ENCODE peak calls at places on chromosomes 1 and 21, in ten cellular contexts. One of them, this sample, is unnamed.

GRCh38 chr1:8674912-8675311 is 142.5 kb downstream of the RERE start:
- DNase-seq in upper lobe of left lung: no peak
- DNase-seq in coronary artery: no peak
- DNase-seq in H9: no peak
- DNase-seq in HCT116: no peak
- DNase-seq in tibial nerve: no peak
- DNase-seq in lower lobe of right lung: no peak
- DNase-seq in astrocyte: peak; percentile 30
- DNase-seq in endothelial cell of umbilical vein: no peak
- DNase-seq in left ventricle myocardium inferior: no peak
- DNase-seq in this sample: no peak

GRCh38 chr1:162541619-162542141 is 19.8 kb upstream of the UAP1 start:
- DNase-seq in HCT116: peak; percentile 47
- DNase-seq in tibial nerve: no peak
- DNase-seq in coronary artery: peak; percentile 75
- DNase-seq in endothelial cell of umbilical vein: peak; percentile 92
- DNase-seq in upper lobe of left lung: no peak
- DNase-seq in H9: no peak
- DNase-seq in astrocyte: peak; percentile 98
- DNase-seq in left ventricle myocardium inferior: peak; percentile 52
- DNase-seq in lower lobe of right lung: no peak
- DNase-seq in this sample: no peak

GRCh38 chr1:40450491-40451237 is 388 bp downstream of the ZFP69B start:
- DNase-seq in tibial nerve: no peak
- DNase-seq in left ventricle myocardium inferior: no peak
- DNase-seq in HCT116: no peak
- DNase-seq in astrocyte: peak; percentile 95
- DNase-seq in H9: peak; percentile 52
- DNase-seq in upper lobe of left lung: peak; percentile 52
- DNase-seq in endothelial cell of umbilical vein: peak; percentile 67
- DNase-seq in coronary artery: no peak
- DNase-seq in lower lobe of right lung: no peak
- DNase-seq in this sample: peak; percentile 57

GRCh38 chr1:906532-907420 is 16.9 kb upstream of the SAMD11 start:
- DNase-seq in coronary artery: peak; percentile 71
- DNase-seq in HCT116: peak; percentile 46
- DNase-seq in H9: peak; percentile 28
- DNase-seq in endothelial cell of umbilical vein: no peak
- DNase-seq in lower lobe of right lung: peak; percentile 66
- DNase-seq in astrocyte: peak; percentile 47
- DNase-seq in left ventricle myocardium inferior: peak; percentile 16
- DNase-seq in upper lobe of left lung: peak; percentile 60
- DNase-seq in tibial nerve: peak; percentile 11
- DNase-seq in this sample: no peak

GRCh38 chr1:161781995-161782394 is 15.9 kb downstream of the ATF6 start:
- DNase-seq in tibial nerve: no peak
- DNase-seq in astrocyte: peak; percentile 29
- DNase-seq in upper lobe of left lung: no peak
- DNase-seq in left ventricle myocardium inferior: no peak
- DNase-seq in coronary artery: no peak
- DNase-seq in endothelial cell of umbilical vein: no peak
- DNase-seq in H9: no peak
- DNase-seq in lower lobe of right lung: no peak
- DNase-seq in HCT116: no peak
- DNase-seq in this sample: no peak

GRCh38 chr1:18606443-18607288 is 24.0 kb upstream of the PAX7 start:
- DNase-seq in coronary artery: no peak
- DNase-seq in left ventricle myocardium inferior: no peak
- DNase-seq in lower lobe of right lung: no peak
- DNase-seq in HCT116: no peak
- DNase-seq in upper lobe of left lung: peak; percentile 42
- DNase-seq in astrocyte: no peak
- DNase-seq in H9: no peak
- DNase-seq in endothelial cell of umbilical vein: no peak
- DNase-seq in tibial nerve: no peak
- DNase-seq in this sample: no peak

GRCh38 chr1:200038645-200038986 is 11.1 kb downstream of the NR5A2 start:
- DNase-seq in left ventricle myocardium inferior: no peak
- DNase-seq in coronary artery: peak; percentile 65
- DNase-seq in astrocyte: no peak
- DNase-seq in lower lobe of right lung: no peak
- DNase-seq in HCT116: no peak
- DNase-seq in upper lobe of left lung: peak; percentile 66
- DNase-seq in H9: peak; percentile 98
- DNase-seq in tibial nerve: no peak
- DNase-seq in endothelial cell of umbilical vein: no peak
- DNase-seq in this sample: no peak

GRCh38 chr1:100785399-100786082 is 66.0 kb downstream of the VCAM1 start:
- DNase-seq in H9: no peak
- DNase-seq in lower lobe of right lung: no peak
- DNase-seq in HCT116: no peak
- DNase-seq in left ventricle myocardium inferior: no peak
- DNase-seq in tibial nerve: no peak
- DNase-seq in endothelial cell of umbilical vein: no peak
- DNase-seq in astrocyte: peak; percentile 97
- DNase-seq in upper lobe of left lung: no peak
- DNase-seq in coronary artery: no peak
- DNase-seq in this sample: no peak

GRCh38 chr21:42513985-42514882 is 582 bp downstream of the SLC37A1 start:
- DNase-seq in tibial nerve: no peak
- DNase-seq in astrocyte: no peak
- DNase-seq in endothelial cell of umbilical vein: peak; percentile 22
- DNase-seq in H9: peak; percentile 81
- DNase-seq in upper lobe of left lung: peak; percentile 92
- DNase-seq in lower lobe of right lung: peak; percentile 75
- DNase-seq in coronary artery: peak; percentile 77
- DNase-seq in HCT116: no peak
- DNase-seq in left ventricle myocardium inferior: peak; percentile 58
- DNase-seq in this sample: no peak

GRCh38 chr1:11013160-11013531 is 692 bp downstream of the TARDBP start:
- DNase-seq in tibial nerve: no peak
- DNase-seq in endothelial cell of umbilical vein: no peak
- DNase-seq in left ventricle myocardium inferior: no peak
- DNase-seq in astrocyte: peak; percentile 32
- DNase-seq in coronary artery: no peak
- DNase-seq in HCT116: no peak
- DNase-seq in upper lobe of left lung: no peak
- DNase-seq in H9: no peak
- DNase-seq in lower lobe of right lung: no peak
- DNase-seq in this sample: no peak

GRCh38 chr1:152190589-152190988 is 31.6 kb upstream of the RPTN start:
- DNase-seq in coronary artery: no peak
- DNase-seq in H9: no peak
- DNase-seq in tibial nerve: no peak
- DNase-seq in lower lobe of right lung: no peak
- DNase-seq in endothelial cell of umbilical vein: no peak
- DNase-seq in left ventricle myocardium inferior: no peak
- DNase-seq in upper lobe of left lung: no peak
- DNase-seq in astrocyte: peak; percentile 14
- DNase-seq in HCT116: no peak
- DNase-seq in this sample: no peak

GRCh38 chr1:20187103-20187812 is 940 bp upstream of the PLA2G2C start:
- DNase-seq in astrocyte: no peak
- DNase-seq in HCT116: no peak
- DNase-seq in upper lobe of left lung: no peak
- DNase-seq in tibial nerve: no peak
- DNase-seq in endothelial cell of umbilical vein: no peak
- DNase-seq in left ventricle myocardium inferior: no peak
- DNase-seq in coronary artery: no peak
- DNase-seq in H9: no peak
- DNase-seq in lower lobe of right lung: peak; percentile 65
- DNase-seq in this sample: peak; percentile 42

GRCh38 chr1:68379085-68379478 is 70.7 kb downstream of the RPE65 start:
- DNase-seq in left ventricle myocardium inferior: no peak
- DNase-seq in upper lobe of left lung: no peak
- DNase-seq in endothelial cell of umbilical vein: peak; percentile 73
- DNase-seq in lower lobe of right lung: no peak
- DNase-seq in tibial nerve: no peak
- DNase-seq in astrocyte: no peak
- DNase-seq in H9: no peak
- DNase-seq in HCT116: no peak
- DNase-seq in coronary artery: no peak
- DNase-seq in this sample: no peak

GRCh38 chr1:162389021-162389818 is 7.7 kb downstream of the C1orf226 start:
- DNase-seq in upper lobe of left lung: no peak
- DNase-seq in lower lobe of right lung: no peak
- DNase-seq in astrocyte: peak; percentile 73
- DNase-seq in H9: no peak
- DNase-seq in endothelial cell of umbilical vein: no peak
- DNase-seq in tibial nerve: no peak
- DNase-seq in coronary artery: no peak
- DNase-seq in HCT116: no peak
- DNase-seq in left ventricle myocardium inferior: no peak
- DNase-seq in this sample: no peak

GRCh38 chr1:64163972-64164371 is 39.5 kb upstream of the UBE2U start:
- DNase-seq in upper lobe of left lung: no peak
- DNase-seq in lower lobe of right lung: no peak
- DNase-seq in left ventricle myocardium inferior: no peak
- DNase-seq in H9: no peak
- DNase-seq in coronary artery: no peak
- DNase-seq in HCT116: no peak
- DNase-seq in endothelial cell of umbilical vein: peak; percentile 6
- DNase-seq in tibial nerve: no peak
- DNase-seq in astrocyte: peak; percentile 46
- DNase-seq in this sample: no peak

GRCh38 chr1:225532240-225532944 is 104.6 kb upstream of the LBR start:
- DNase-seq in upper lobe of left lung: no peak
- DNase-seq in lower lobe of right lung: no peak
- DNase-seq in tibial nerve: no peak
- DNase-seq in endothelial cell of umbilical vein: no peak
- DNase-seq in astrocyte: no peak
- DNase-seq in HCT116: no peak
- DNase-seq in coronary artery: no peak
- DNase-seq in H9: no peak
- DNase-seq in left ventricle myocardium inferior: no peak
- DNase-seq in this sample: no peak

GRCh38 chr1:224733021-224733911 is 117.1 kb downstream of the CNIH3 start:
- DNase-seq in left ventricle myocardium inferior: peak; percentile 19
- DNase-seq in tibial nerve: no peak
- DNase-seq in endothelial cell of umbilical vein: no peak
- DNase-seq in H9: no peak
- DNase-seq in HCT116: no peak
- DNase-seq in upper lobe of left lung: peak; percentile 37
- DNase-seq in astrocyte: peak; percentile 37
- DNase-seq in lower lobe of right lung: no peak
- DNase-seq in coronary artery: no peak
- DNase-seq in this sample: no peak

GRCh38 chr1:6301526-6301925 is 40.6 kb upstream of the GPR153 start:
- DNase-seq in astrocyte: peak; percentile 74
- DNase-seq in left ventricle myocardium inferior: no peak
- DNase-seq in endothelial cell of umbilical vein: no peak
- DNase-seq in tibial nerve: no peak
- DNase-seq in H9: no peak
- DNase-seq in coronary artery: no peak
- DNase-seq in upper lobe of left lung: no peak
- DNase-seq in lower lobe of right lung: no peak
- DNase-seq in HCT116: no peak
- DNase-seq in this sample: no peak

DNA sequence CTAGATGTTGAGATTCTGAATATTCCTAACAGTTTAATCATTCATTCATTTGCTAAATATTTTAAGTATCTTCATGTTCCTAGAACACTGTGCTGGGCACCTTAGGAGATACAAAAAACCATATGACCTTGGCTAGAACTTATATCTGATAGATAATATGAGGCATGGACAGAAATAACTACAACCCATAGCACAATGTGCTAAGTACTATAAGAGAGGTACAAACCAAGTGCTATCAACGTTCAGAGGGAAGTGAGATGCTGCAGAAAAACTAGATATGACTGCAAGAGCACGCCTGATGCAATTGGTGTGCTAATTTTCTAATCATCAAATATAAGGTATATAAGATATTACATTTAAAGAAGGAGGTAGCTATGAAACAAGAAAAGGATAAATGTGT is 10.7 kb downstream of the NMNAT2 start:
- DNase-seq in astrocyte: no peak
- DNase-seq in left ventricle myocardium inferior: no peak
- DNase-seq in coronary artery: no peak
- DNase-seq in H9: no peak
- DNase-seq in endothelial cell of umbilical vein: no peak
- DNase-seq in tibial nerve: no peak
- DNase-seq in lower lobe of right lung: no peak
- DNase-seq in HCT116: no peak
- DNase-seq in upper lobe of left lung: no peak
- DNase-seq in this sample: no peak
- H3K27ac ChIP-seq in astrocyte: no peak overlapping the region
- H3K27ac ChIP-seq in left ventricle myocardium inferior: peak overlapping the region; percentile 75
- H3K27ac ChIP-seq in coronary artery: no peak overlapping the region
- H3K27ac ChIP-seq in H9: no peak overlapping the region
- H3K27ac ChIP-seq in endothelial cell of umbilical vein: no peak overlapping the region
- H3K27ac ChIP-seq in tibial nerve: no peak overlapping the region
- H3K27ac ChIP-seq in lower lobe of right lung: no peak overlapping the region
- H3K27ac ChIP-seq in HCT116: no peak overlapping the region
- H3K27ac ChIP-seq in upper lobe of left lung: no peak overlapping the region
- H3K27ac ChIP-seq in this sample: no peak overlapping the region

GRCh38 chr1:16145988-16146887 is 9.6 kb downstream of the EPHA2 start:
- DNase-seq in H9: peak; percentile 93
- DNase-seq in left ventricle myocardium inferior: peak; percentile 86
- DNase-seq in HCT116: no peak
- DNase-seq in lower lobe of right lung: peak; percentile 74
- DNase-seq in coronary artery: peak; percentile 86
- DNase-seq in astrocyte: peak; percentile 92
- DNase-seq in tibial nerve: no peak
- DNase-seq in endothelial cell of umbilical vein: peak; percentile 93
- DNase-seq in upper lobe of left lung: no peak
- DNase-seq in this sample: no peak
- H3K27ac ChIP-seq in H9: peak overlapping the region; percentile 67
- H3K27ac ChIP-seq in left ventricle myocardium inferior: peak overlapping the region; percentile 98
- H3K27ac ChIP-seq in HCT116: peak overlapping the region; percentile 100
- H3K27ac ChIP-seq in lower lobe of right lung: peak overlapping the region; percentile 90
- H3K27ac ChIP-seq in coronary artery: peak overlapping the region; percentile 94
- H3K27ac ChIP-seq in astrocyte: peak overlapping the region; percentile 96
- H3K27ac ChIP-seq in tibial nerve: peak overlapping the region; percentile 81
- H3K27ac ChIP-seq in endothelial cell of umbilical vein: peak overlapping the region; percentile 99
- H3K27ac ChIP-seq in upper lobe of left lung: peak overlapping the region; percentile 92
- H3K27ac ChIP-seq in this sample: peak overlapping the region; percentile 9

DNA sequence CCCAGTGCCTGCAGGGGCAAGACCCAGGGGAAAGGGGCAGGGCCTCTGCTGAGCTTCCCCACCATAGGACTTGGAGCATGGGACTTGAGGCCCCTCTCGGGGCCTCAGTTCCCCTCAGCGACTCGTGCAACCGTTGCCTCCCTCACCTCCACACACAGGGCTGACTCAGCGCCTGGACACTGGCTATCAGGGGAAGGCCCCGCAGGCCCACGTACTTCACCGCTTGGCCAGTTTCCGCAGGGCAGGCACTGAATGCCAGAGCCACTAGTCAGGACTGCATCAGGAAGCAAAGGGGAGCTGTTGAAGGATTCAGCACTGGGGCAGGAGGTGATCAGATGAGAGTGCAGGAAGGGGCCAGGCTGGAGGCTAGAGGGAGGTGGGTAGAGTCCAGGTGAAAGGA is 15.5 kb upstream of the FAM131C start:
- DNase-seq in left ventricle myocardium inferior: peak; percentile 10
- DNase-seq in lower lobe of right lung: no peak
- DNase-seq in H9: peak; percentile 33
- DNase-seq in upper lobe of left lung: peak; percentile 45
- DNase-seq in endothelial cell of umbilical vein: peak; percentile 44
- DNase-seq in HCT116: no peak
- DNase-seq in coronary artery: no peak
- DNase-seq in tibial nerve: no peak
- DNase-seq in astrocyte: peak; percentile 89
- DNase-seq in this sample: no peak
- H3K27ac ChIP-seq in left ventricle myocardium inferior: peak overlapping the region; percentile 71
- H3K27ac ChIP-seq in lower lobe of right lung: no peak overlapping the region
- H3K27ac ChIP-seq in H9: no peak overlapping the region
- H3K27ac ChIP-seq in upper lobe of left lung: no peak overlapping the region
- H3K27ac ChIP-seq in endothelial cell of umbilical vein: no peak overlapping the region
- H3K27ac ChIP-seq in HCT116: no peak overlapping the region
- H3K27ac ChIP-seq in coronary artery: no peak overlapping the region
- H3K27ac ChIP-seq in tibial nerve: no peak overlapping the region
- H3K27ac ChIP-seq in astrocyte: no peak overlapping the region
- H3K27ac ChIP-seq in this sample: no peak overlapping the region

GRCh38 chr1:202160377-202160940 is at the start of gene PTPN7:
- DNase-seq in HCT116: no peak
- DNase-seq in astrocyte: no peak
- DNase-seq in upper lobe of left lung: peak; percentile 86
- DNase-seq in tibial nerve: no peak
- DNase-seq in endothelial cell of umbilical vein: no peak
- DNase-seq in H9: peak; percentile 28
- DNase-seq in coronary artery: no peak
- DNase-seq in left ventricle myocardium inferior: no peak
- DNase-seq in lower lobe of right lung: peak; percentile 74
- DNase-seq in this sample: no peak
- H3K27ac ChIP-seq in HCT116: no peak within 1 kb of the TSS
- H3K27ac ChIP-seq in astrocyte: no peak within 1 kb of the TSS
- H3K27ac ChIP-seq in upper lobe of left lung: peak within 1 kb of the TSS; percentile 67
- H3K27ac ChIP-seq in tibial nerve: peak within 1 kb of the TSS; percentile 80
- H3K27ac ChIP-seq in endothelial cell of umbilical vein: no peak within 1 kb of the TSS
- H3K27ac ChIP-seq in H9: no peak within 1 kb of the TSS
- H3K27ac ChIP-seq in coronary artery: peak within 1 kb of the TSS; percentile 43
- H3K27ac ChIP-seq in left ventricle myocardium inferior: no peak within 1 kb of the TSS
- H3K27ac ChIP-seq in lower lobe of right lung: peak within 1 kb of the TSS; percentile 76
- H3K27ac ChIP-seq in this sample: peak within 1 kb of the TSS; percentile 39